ENCODE peak calls at places on chromosomes 1 and 21, in four cellular contexts. One of them, this sample, is unnamed.

GRCh38 chr1:83857108-83857507 is 141.8 kb downstream of the TTLL7 start:
- DNase-seq in brain microvascular endothelial cell: no peak
- DNase-seq in substantia nigra: no peak
- DNase-seq in lower lobe of right lung: no peak
- DNase-seq in this sample: peak; percentile 61

GRCh38 chr1:237789619-237790018 is 101.1 kb downstream of the ZP4 start:
- DNase-seq in brain microvascular endothelial cell: no peak
- DNase-seq in substantia nigra: no peak
- DNase-seq in lower lobe of right lung: no peak
- DNase-seq in this sample: no peak

GRCh38 chr21:15722591-15723324 is 7.0 kb upstream of the USP25 start:
- DNase-seq in brain microvascular endothelial cell: no peak
- DNase-seq in substantia nigra: no peak
- DNase-seq in lower lobe of right lung: no peak
- DNase-seq in this sample: no peak

GRCh38 chr1:14676400-14676799 is 77.9 kb downstream of the KAZN start:
- DNase-seq in brain microvascular endothelial cell: no peak
- DNase-seq in substantia nigra: no peak
- DNase-seq in lower lobe of right lung: no peak
- DNase-seq in this sample: no peak

GRCh38 chr1:16053781-16054502 is 10.4 kb downstream of the CLCNKB start:
- DNase-seq in brain microvascular endothelial cell: no peak
- DNase-seq in substantia nigra: no peak
- DNase-seq in lower lobe of right lung: no peak
- DNase-seq in this sample: no peak

GRCh38 chr1:172727956-172728603 is 69.2 kb downstream of the FASLG start:
- DNase-seq in brain microvascular endothelial cell: peak; percentile 14
- DNase-seq in substantia nigra: no peak
- DNase-seq in lower lobe of right lung: no peak
- DNase-seq in this sample: peak; percentile 51

GRCh38 chr1:194225781-194226180 is 1039.4 kb upstream of the B3GALT2 start:
- DNase-seq in brain microvascular endothelial cell: no peak
- DNase-seq in substantia nigra: no peak
- DNase-seq in lower lobe of right lung: no peak
- DNase-seq in this sample: no peak

GRCh38 chr1:93964777-93965200 is 55.6 kb upstream of the GCLM start:
- DNase-seq in brain microvascular endothelial cell: peak; percentile 20
- DNase-seq in substantia nigra: no peak
- DNase-seq in lower lobe of right lung: no peak
- DNase-seq in this sample: peak; percentile 58

GRCh38 chr1:56838726-56839125 is 15.9 kb upstream of the C8A start:
- DNase-seq in brain microvascular endothelial cell: peak; percentile 55
- DNase-seq in substantia nigra: no peak
- DNase-seq in lower lobe of right lung: no peak
- DNase-seq in this sample: peak; percentile 36

GRCh38 chr1:210600421-210601195 is 271.9 kb downstream of the HHAT start:
- DNase-seq in brain microvascular endothelial cell: peak; percentile 8
- DNase-seq in substantia nigra: no peak
- DNase-seq in lower lobe of right lung: no peak
- DNase-seq in this sample: peak; percentile 33

GRCh38 chr1:244862354-244862698 is 2.0 kb downstream of the HNRNPU start:
- DNase-seq in brain microvascular endothelial cell: no peak
- DNase-seq in substantia nigra: no peak
- DNase-seq in lower lobe of right lung: no peak
- DNase-seq in this sample: peak; percentile 49

GRCh38 chr1:63592536-63593302 is 492 bp upstream of the PGM1 start:
- DNase-seq in brain microvascular endothelial cell: no peak
- DNase-seq in substantia nigra: no peak
- DNase-seq in lower lobe of right lung: no peak
- DNase-seq in this sample: peak; percentile 38

GRCh38 chr1:38564946-38565570 is 294.5 kb downstream of the RRAGC start:
- DNase-seq in brain microvascular endothelial cell: no peak
- DNase-seq in substantia nigra: no peak
- DNase-seq in lower lobe of right lung: no peak
- DNase-seq in this sample: no peak

GRCh38 chr1:167463856-167464565 is 54.3 kb downstream of the CD247 start:
- DNase-seq in brain microvascular endothelial cell: no peak
- DNase-seq in substantia nigra: no peak
- DNase-seq in lower lobe of right lung: no peak
- DNase-seq in this sample: no peak

GRCh38 chr1:183522104-183522503 is 49.8 kb downstream of the SMG7 start:
- DNase-seq in brain microvascular endothelial cell: no peak
- DNase-seq in substantia nigra: no peak
- DNase-seq in lower lobe of right lung: no peak
- DNase-seq in this sample: no peak

GRCh38 chr1:154773551-154773950 is 96.5 kb downstream of the KCNN3 start:
- DNase-seq in brain microvascular endothelial cell: no peak
- DNase-seq in substantia nigra: no peak
- DNase-seq in lower lobe of right lung: no peak
- DNase-seq in this sample: no peak

GRCh38 chr1:71587961-71588360 is 507.1 kb upstream of the ZRANB2 start:
- DNase-seq in brain microvascular endothelial cell: no peak
- DNase-seq in substantia nigra: no peak
- DNase-seq in lower lobe of right lung: no peak
- DNase-seq in this sample: peak; percentile 51

GRCh38 chr1:46613661-46614603 is 2.7 kb downstream of the MOB3C start:
- DNase-seq in brain microvascular endothelial cell: peak; percentile 50
- DNase-seq in substantia nigra: no peak
- DNase-seq in lower lobe of right lung: peak; percentile 93
- DNase-seq in this sample: peak; percentile 84

GRCh38 chr1:164587617-164588367 is 28.8 kb downstream of the PBX1 start:
- DNase-seq in brain microvascular endothelial cell: no peak
- DNase-seq in substantia nigra: no peak
- DNase-seq in lower lobe of right lung: no peak
- DNase-seq in this sample: no peak
- H3K27ac ChIP-seq in brain microvascular endothelial cell: no peak overlapping the region
- H3K27ac ChIP-seq in substantia nigra: no peak overlapping the region
- H3K27ac ChIP-seq in lower lobe of right lung: peak overlapping the region; percentile 36
- H3K27ac ChIP-seq in this sample: no peak overlapping the region

GRCh38 chr1:205804605-205805004 is 8.4 kb downstream of the SLC41A1 start:
- DNase-seq in brain microvascular endothelial cell: no peak
- DNase-seq in substantia nigra: no peak
- DNase-seq in lower lobe of right lung: no peak
- DNase-seq in this sample: no peak
- H3K27ac ChIP-seq in brain microvascular endothelial cell: no peak overlapping the region
- H3K27ac ChIP-seq in substantia nigra: no peak overlapping the region
- H3K27ac ChIP-seq in lower lobe of right lung: no peak overlapping the region
- H3K27ac ChIP-seq in this sample: no peak overlapping the region

DNA sequence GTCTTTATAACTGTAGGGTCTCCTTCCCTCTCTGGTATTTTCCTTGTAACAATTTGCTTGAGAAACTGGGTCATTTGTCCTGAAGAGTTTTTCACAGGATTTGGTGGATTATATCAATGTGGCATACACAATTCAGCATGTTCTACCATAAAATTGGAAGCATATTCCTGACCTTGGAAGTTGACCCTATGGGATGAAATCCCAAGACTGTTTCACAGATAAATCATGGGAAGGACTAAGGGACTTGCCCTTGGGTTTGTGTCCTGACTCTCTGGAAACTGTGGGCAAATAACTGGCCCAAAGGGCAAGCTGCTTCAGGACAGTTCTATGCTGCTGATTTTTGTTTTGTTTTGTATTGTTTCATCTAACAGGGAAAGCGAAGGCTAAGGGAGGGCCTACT is 255.6 kb downstream of the TM2D1 start:
- DNase-seq in brain microvascular endothelial cell: no peak
- DNase-seq in substantia nigra: no peak
- DNase-seq in lower lobe of right lung: no peak
- DNase-seq in this sample: no peak
- H3K27ac ChIP-seq in brain microvascular endothelial cell: no peak overlapping the region
- H3K27ac ChIP-seq in substantia nigra: no peak overlapping the region
- H3K27ac ChIP-seq in lower lobe of right lung: no peak overlapping the region
- H3K27ac ChIP-seq in this sample: no peak overlapping the region

GRCh38 chr21:45524756-45525152 is 17.5 kb downstream of the SLC19A1 start:
- DNase-seq in brain microvascular endothelial cell: no peak
- DNase-seq in substantia nigra: no peak
- DNase-seq in lower lobe of right lung: peak; percentile 23
- DNase-seq in this sample: no peak

GRCh38 chr21:45522986-45523385 is 19.3 kb downstream of the SLC19A1 start:
- DNase-seq in brain microvascular endothelial cell: no peak
- DNase-seq in substantia nigra: no peak
- DNase-seq in lower lobe of right lung: no peak
- DNase-seq in this sample: no peak

GRCh38 chr21:45523411-45524101 is 18.7 kb downstream of the SLC19A1 start:
- DNase-seq in brain microvascular endothelial cell: no peak
- DNase-seq in substantia nigra: no peak
- DNase-seq in lower lobe of right lung: peak; percentile 35
- DNase-seq in this sample: no peak

GRCh38 chr21:45525910-45526306 is 16.3 kb downstream of the SLC19A1 start:
- DNase-seq in brain microvascular endothelial cell: no peak
- DNase-seq in substantia nigra: no peak
- DNase-seq in lower lobe of right lung: peak; percentile 20
- DNase-seq in this sample: no peak

GRCh38 chr21:45525153-45525909 is 16.9 kb downstream of the SLC19A1 start:
- DNase-seq in brain microvascular endothelial cell: no peak
- DNase-seq in substantia nigra: no peak
- DNase-seq in lower lobe of right lung: peak; percentile 75
- DNase-seq in this sample: no peak
- H3K27ac ChIP-seq in brain microvascular endothelial cell: no peak overlapping the region
- H3K27ac ChIP-seq in substantia nigra: no peak overlapping the region
- H3K27ac ChIP-seq in lower lobe of right lung: no peak overlapping the region
- H3K27ac ChIP-seq in this sample: no peak overlapping the region

GRCh38 chr1:23999156-23999671 is 19.1 kb upstream of the SRSF10 start:
- DNase-seq in brain microvascular endothelial cell: no peak
- DNase-seq in substantia nigra: no peak
- DNase-seq in lower lobe of right lung: no peak
- DNase-seq in this sample: peak; percentile 16
- H3K27ac ChIP-seq in brain microvascular endothelial cell: no peak overlapping the region
- H3K27ac ChIP-seq in substantia nigra: no peak overlapping the region
- H3K27ac ChIP-seq in lower lobe of right lung: no peak overlapping the region
- H3K27ac ChIP-seq in this sample: no peak overlapping the region

GRCh38 chr1:229270547-229271447 is at the start of gene RAB4A:
- DNase-seq in brain microvascular endothelial cell: peak; percentile 62
- DNase-seq in substantia nigra: peak; percentile 55
- DNase-seq in lower lobe of right lung: peak; percentile 92
- DNase-seq in this sample: peak; percentile 94
- H3K27ac ChIP-seq in brain microvascular endothelial cell: peak within 1 kb of the TSS; percentile 64
- H3K27ac ChIP-seq in substantia nigra: peak within 1 kb of the TSS; percentile 87
- H3K27ac ChIP-seq in lower lobe of right lung: peak within 1 kb of the TSS; percentile 80
- H3K27ac ChIP-seq in this sample: peak within 1 kb of the TSS; percentile 18

GRCh38 chr1:181133969-181134418 is 45.5 kb downstream of the IER5 start:
- DNase-seq in brain microvascular endothelial cell: no peak
- DNase-seq in substantia nigra: no peak
- DNase-seq in lower lobe of right lung: no peak
- DNase-seq in this sample: no peak

GRCh38 chr1:181135815-181136737 is 47.6 kb downstream of the IER5 start:
- DNase-seq in brain microvascular endothelial cell: peak; percentile 86
- DNase-seq in substantia nigra: no peak
- DNase-seq in lower lobe of right lung: no peak
- DNase-seq in this sample: peak; percentile 97

GRCh38 chr1:181134543-181135461 is 46.3 kb downstream of the IER5 start:
- DNase-seq in brain microvascular endothelial cell: peak; percentile 49
- DNase-seq in substantia nigra: no peak
- DNase-seq in lower lobe of right lung: peak; percentile 81
- DNase-seq in this sample: peak; percentile 94

GRCh38 chr1:181136738-181137122 is 48.2 kb downstream of the IER5 start:
- DNase-seq in brain microvascular endothelial cell: no peak
- DNase-seq in substantia nigra: no peak
- DNase-seq in lower lobe of right lung: no peak
- DNase-seq in this sample: no peak

GRCh38 chr1:181135462-181135781 is 46.9 kb downstream of the IER5 start:
- DNase-seq in brain microvascular endothelial cell: peak; percentile 43
- DNase-seq in substantia nigra: no peak
- DNase-seq in lower lobe of right lung: no peak
- DNase-seq in this sample: peak; percentile 76
- H3K27ac ChIP-seq in brain microvascular endothelial cell: peak overlapping the region; percentile 84
- H3K27ac ChIP-seq in substantia nigra: peak overlapping the region; percentile 47
- H3K27ac ChIP-seq in lower lobe of right lung: peak overlapping the region; percentile 79
- H3K27ac ChIP-seq in this sample: peak overlapping the region; percentile 99

GRCh38 chr21:32198369-32198768 is 80.5 kb downstream of the MIS18A start:
- DNase-seq in brain microvascular endothelial cell: no peak
- DNase-seq in substantia nigra: no peak
- DNase-seq in lower lobe of right lung: no peak
- DNase-seq in this sample: no peak

GRCh38 chr21:32196001-32196400 is 82.8 kb downstream of the MIS18A start:
- DNase-seq in brain microvascular endothelial cell: no peak
- DNase-seq in substantia nigra: no peak
- DNase-seq in lower lobe of right lung: no peak
- DNase-seq in this sample: no peak

GRCh38 chr21:32203877-32204480 is 74.9 kb downstream of the MIS18A start:
- DNase-seq in brain microvascular endothelial cell: no peak
- DNase-seq in substantia nigra: no peak
- DNase-seq in lower lobe of right lung: no peak
- DNase-seq in this sample: no peak

GRCh38 chr21:32200029-32200428 is 78.8 kb downstream of the MIS18A start:
- DNase-seq in brain microvascular endothelial cell: no peak
- DNase-seq in substantia nigra: no peak
- DNase-seq in lower lobe of right lung: no peak
- DNase-seq in this sample: no peak
- H3K27ac ChIP-seq in brain microvascular endothelial cell: no peak overlapping the region
- H3K27ac ChIP-seq in substantia nigra: no peak overlapping the region
- H3K27ac ChIP-seq in lower lobe of right lung: no peak overlapping the region
- H3K27ac ChIP-seq in this sample: no peak overlapping the region

GRCh38 chr21:32389337-32390015 is 3.3 kb downstream of the URB1 start:
- DNase-seq in brain microvascular endothelial cell: peak; percentile 72
- DNase-seq in substantia nigra: no peak
- DNase-seq in lower lobe of right lung: no peak
- DNase-seq in this sample: peak; percentile 80

GRCh38 chr21:32392299-32392879 is 423 bp downstream of the URB1 start:
- DNase-seq in brain microvascular endothelial cell: no peak
- DNase-seq in substantia nigra: no peak
- DNase-seq in lower lobe of right lung: no peak
- DNase-seq in this sample: peak; percentile 51

GRCh38 chr21:32392880-32393676 is at the start of gene URB1:
- DNase-seq in brain microvascular endothelial cell: peak; percentile 65
- DNase-seq in substantia nigra: peak; percentile 76
- DNase-seq in lower lobe of right lung: peak; percentile 95
- DNase-seq in this sample: peak; percentile 93

GRCh38 chr21:32391755-32392154 is 1.1 kb downstream of the URB1 start:
- DNase-seq in brain microvascular endothelial cell: no peak
- DNase-seq in substantia nigra: no peak
- DNase-seq in lower lobe of right lung: no peak
- DNase-seq in this sample: no peak

DNA sequence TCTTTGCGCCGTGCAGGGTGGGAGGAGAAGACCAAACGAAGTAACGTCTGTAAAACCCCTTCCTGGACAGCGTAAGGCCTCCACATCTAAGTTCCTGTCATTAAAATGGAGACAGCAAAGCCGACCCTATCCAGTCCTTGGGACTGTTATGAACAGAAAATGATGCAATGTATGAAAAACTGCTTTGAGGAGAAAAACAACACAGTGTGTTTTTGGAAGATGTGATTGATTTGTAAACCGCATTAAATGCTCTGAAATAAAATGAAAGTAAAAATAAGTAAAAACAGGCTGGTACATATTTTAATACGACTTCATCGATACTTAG is 827 bp upstream of the URB1 start:
- DNase-seq in brain microvascular endothelial cell: no peak
- DNase-seq in substantia nigra: no peak
- DNase-seq in lower lobe of right lung: no peak
- DNase-seq in this sample: no peak
- H3K27ac ChIP-seq in brain microvascular endothelial cell: no peak overlapping the region
- H3K27ac ChIP-seq in substantia nigra: peak overlapping the region; percentile 73
- H3K27ac ChIP-seq in lower lobe of right lung: peak overlapping the region; percentile 87
- H3K27ac ChIP-seq in this sample: no peak overlapping the region